ENCODE peak calls at places on chromosomes 16 and 17, in five cellular contexts. B is upper lobe of right lung; T is CD4-positive, CD25-positive, alpha-beta regulatory T cell; A is GDM1; Q is C1 segment of cervical spinal cord. W is an unnamed sample.
A peak's percentile ranks its signal among the peaks of the same experiment; 100 is the strongest.

GRCh38 chr17:80835816-80836657 is 155.6 kb upstream of the CHMP6 start:
- DNase-seq in B (no peak), T (no peak), A (no peak), Q (peak; percentile 57), W (no peak)

GRCh38 chr17:81305051-81305630 is 10.0 kb upstream of the SLC38A10 start:
- DNase-seq in B (no peak), T (no peak), A (no peak), Q (no peak), W (no peak)

GRCh38 chr17:3012926-3013581 is 50.4 kb downstream of the OR1D5 start:
- DNase-seq in B (peak; percentile 73), T (peak; percentile 45), A (peak; percentile 13), Q (peak; percentile 24), W (no peak)

GRCh38 chr17:57071991-57072944 is 12.8 kb upstream of the AKAP1 start:
- DNase-seq in B (no peak), T (no peak), A (no peak), Q (no peak), W (no peak)

GRCh38 chr17:68592667-68593330 is 8.4 kb downstream of the FAM20A start:
- DNase-seq in B (no peak), T (no peak), A (no peak), Q (no peak), W (peak; percentile 55)

GRCh38 chr16:72821551-72821950 is 226.4 kb downstream of the ZFHX3 start:
- DNase-seq in B (no peak), T (no peak), A (no peak), Q (no peak), W (no peak)

GRCh38 chr16:73041644-73042043 is 6.3 kb downstream of the ZFHX3 start:
- DNase-seq in B (no peak), T (no peak), A (no peak), Q (no peak), W (no peak)

GRCh38 chr16:89864421-89864820 is 9.0 kb upstream of the TCF25 start:
- DNase-seq in B (no peak), T (peak; percentile 9), A (no peak), Q (no peak), W (no peak)

GRCh38 chr17:27076814-27077213 is 217.1 kb upstream of the WSB1 start:
- DNase-seq in B (no peak), T (no peak), A (no peak), Q (no peak), W (no peak)

GRCh38 chr17:63629627-63630026 is 7.4 kb downstream of the MAP3K3 start:
- DNase-seq in B (no peak), T (no peak), A (no peak), Q (no peak), W (no peak)

GRCh38 chr17:13833921-13834320 is 232.2 kb upstream of the HS3ST3A1 start:
- DNase-seq in B (no peak), T (no peak), A (no peak), Q (no peak), W (no peak)

GRCh38 chr16:69412287-69412686 is 12.1 kb upstream of the CYB5B start:
- DNase-seq in B (no peak), T (no peak), A (no peak), Q (no peak), W (no peak)

GRCh38 chr16:23504453-23505179 is 5.7 kb downstream of the GGA2 start:
- DNase-seq in B (peak; percentile 81), T (peak; percentile 82), A (no peak), Q (peak; percentile 49), W (peak; percentile 38)

GRCh38 chr17:49850772-49851386 is 3.0 kb upstream of the TAC4 start:
- DNase-seq in B (no peak), T (peak; percentile 14), A (peak; percentile 63), Q (no peak), W (no peak)

GRCh38 chr16:66228791-66229190 is 137.7 kb upstream of the CDH5 start:
- DNase-seq in B (no peak), T (no peak), A (no peak), Q (no peak), W (no peak)

GRCh38 chr17:77315551-77316190 is 174.9 kb downstream of the SEC14L1 start:
- DNase-seq in B (peak; percentile 73), T (no peak), A (peak; percentile 6), Q (no peak), W (no peak)

GRCh38 chr17:76132574-76133338 is 8.3 kb downstream of the FOXJ1 start:
- DNase-seq in B (peak; percentile 88), T (no peak), A (no peak), Q (no peak), W (no peak)

GRCh38 chr16:23679274-23679985 is 741 bp downstream of the PLK1 start:
- DNase-seq in B (no peak), T (peak; percentile 23), A (peak; percentile 33), Q (no peak), W (no peak)

GRCh38 chr16:24851700-24852099 is 5.9 kb downstream of the SLC5A11 start:
- DNase-seq in B (no peak), T (peak; percentile 29), A (no peak), Q (no peak), W (no peak)

GRCh38 chr16:82432261-82432660 is 194.5 kb upstream of the CDH13 start:
- DNase-seq in B (no peak), T (no peak), A (no peak), Q (no peak), W (no peak)

GRCh38 chr16:1920727-1921155 is 2.5 kb upstream of the HS3ST6 start:
- DNase-seq in B (peak; percentile 55), T (peak; percentile 23), A (no peak), Q (no peak), W (peak; percentile 27)

GRCh38 chr17:77810536-77810935 is 148.0 kb upstream of the TNRC6C start:
- DNase-seq in B (no peak), T (no peak), A (no peak), Q (no peak), W (no peak)

GRCh38 chr16:84032458-84033178 is 10.0 kb downstream of the SLC38A8 start:
- DNase-seq in B (no peak), T (no peak), A (no peak), Q (no peak), W (no peak)

GRCh38 chr16:31072540-31073072 is 1.4 kb downstream of the ZNF668 start:
- DNase-seq in B (no peak), T (peak; percentile 58), A (no peak), Q (no peak), W (peak; percentile 31)

GRCh38 chr17:15930426-15930825 is 14.5 kb upstream of the ADORA2B start:
- DNase-seq in B (peak; percentile 7), T (no peak), A (no peak), Q (no peak), W (no peak)

GRCh38 chr17:29157310-29157709 is 22.9 kb downstream of the MYO18A start:
- DNase-seq in B (no peak), T (no peak), A (no peak), Q (no peak), W (no peak)

GRCh38 chr17:64388961-64389565 is 1.6 kb downstream of the PECAM1 start:
- DNase-seq in B (peak; percentile 46), T (no peak), A (no peak), Q (no peak), W (no peak)

GRCh38 chr17:79002291-79002690 is 7.3 kb downstream of the CANT1 start:
- DNase-seq in B (no peak), T (no peak), A (no peak), Q (no peak), W (no peak)

GRCh38 chr16:70437017-70437581 is 1.8 kb downstream of the ST3GAL2 start:
- DNase-seq in B (no peak), T (no peak), A (no peak), Q (no peak), W (peak; percentile 94)

GRCh38 chr17:45050680-45051059 is 762 bp downstream of the DCAKD start:
- DNase-seq in B (no peak), T (peak; percentile 59), A (no peak), Q (no peak), W (no peak)

GRCh38 chr17:74738051-74738996 is 1.3 kb downstream of the RAB37 start:
- DNase-seq in B (no peak), T (peak; percentile 95), A (peak; percentile 95), Q (no peak), W (no peak)

GRCh38 chr17:49822829-49823228 is 25.0 kb downstream of the TAC4 start:
- DNase-seq in B (no peak), T (no peak), A (no peak), Q (no peak), W (no peak)

GRCh38 chr16:48432136-48432535 is 46.9 kb upstream of the SIAH1 start:
- DNase-seq in B (no peak), T (no peak), A (peak; percentile 37), Q (no peak), W (no peak)

GRCh38 chr16:27286446-27286845 is 17.9 kb upstream of the NSMCE1 start:
- DNase-seq in B (no peak), T (no peak), A (no peak), Q (peak; percentile 16), W (no peak)

GRCh38 chr17:83155128-83156081 is 76.0 kb downstream of the METRNL start:
- DNase-seq in B (peak; percentile 66), T (peak; percentile 7), A (no peak), Q (no peak), W (no peak)

GRCh38 chr17:31072186-31072585 is 22.6 kb upstream of the NF1 start:
- DNase-seq in B (no peak), T (no peak), A (no peak), Q (no peak), W (no peak)

GRCh38 chr17:28178800-28179199 is 136.3 kb downstream of the NLK start:
- DNase-seq in B (no peak), T (no peak), A (no peak), Q (no peak), W (no peak)

GRCh38 chr16:2899564-2900072 is 12.1 kb upstream of the FLYWCH1 start:
- DNase-seq in B (no peak), T (no peak), A (no peak), Q (no peak), W (no peak)